ENCODE peak calls at places on chromosome 19, in seven cellular contexts. P is Karpas-422; Z is choroid plexus epithelial cell; H is endodermal cell; S is activated CD4-positive, alpha-beta T cell treated with anti-CD3 and anti-CD28 coated beads, Interleukin-2, amount 50 U/mL, for 1 hour; J is GM12891; I is NCI-H1930. E is an unnamed sample.

GRCh38 chr19:12400618-12401502 is at the start of gene ZNF799:
- DNase-seq in S (peak), I (peak), P (peak), H (peak), J (peak), Z (peak), E (peak)

GRCh38 chr19:28701491-28701890 is 511.5 kb downstream of the UQCRFS1 start:
- DNase-seq in I (no peak), J (no peak), P (no peak), Z (peak), S (no peak), H (no peak), E (no peak)

GRCh38 chr19:3554254-3555083 is 2.9 kb downstream of the MFSD12 start:
- DNase-seq in S (peak), I (no peak), J (no peak), H (no peak), Z (no peak), P (no peak), E (peak)

GRCh38 chr19:33426621-33427475 is 53.3 kb downstream of the CEBPG start:
- DNase-seq in P (no peak), Z (no peak), J (no peak), S (no peak), I (no peak), H (no peak), E (no peak)

GRCh38 chr19:33152178-33152577 is 20.3 kb downstream of the WDR88 start:
- DNase-seq in Z (peak), S (no peak), P (no peak), H (peak), I (no peak), J (no peak), E (no peak)

GRCh38 chr19:28466107-28467045 is 746.6 kb downstream of the UQCRFS1 start:
- DNase-seq in I (peak), Z (peak), S (peak), J (peak), P (peak), H (peak), E (peak)

GRCh38 chr19:18112989-18113478 is 15.5 kb downstream of the MAST3 start:
- DNase-seq in P (peak), J (no peak), Z (peak), S (peak), H (peak), I (peak), E (peak)

GRCh38 chr19:54893406-54893805 is 12.5 kb upstream of the NCR1 start:
- DNase-seq in Z (no peak), H (peak), I (no peak), J (no peak), S (no peak), P (no peak), E (no peak)

GRCh38 chr19:39413269-39413902 is 917 bp downstream of the PLEKHG2 start:
- DNase-seq in J (peak), H (peak), I (peak), Z (peak), P (peak), S (peak), E (peak)